ENCODE peak calls at places on chromosomes 11 and 22, in five cellular contexts. S is coronary artery, Y is NCI-H1930, X is EL, A is vagina. B is an unnamed sample.

GRCh38 chr11:90237004-90237403 is 14.2 kb upstream of the CHORDC1 start:
- DNase-seq in S (no peak), Y (no peak), X (no peak), A (no peak), B (no peak)

GRCh38 chr11:133137939-133138338 is 394.4 kb downstream of the OPCML start:
- DNase-seq in S (no peak), A (no peak), X (no peak), Y (no peak), B (no peak)

GRCh38 chr11:30346068-30346688 is 23.3 kb downstream of the ARL14EP start:
- DNase-seq in A (no peak), X (peak; percentile 51), S (no peak), Y (peak; percentile 46), B (peak; percentile 58)

GRCh38 chr22:42856179-42856864 is 751 bp downstream of the ARFGAP3 start:
- DNase-seq in S (peak; percentile 87), Y (no peak), A (no peak), X (peak; percentile 43), B (peak; percentile 11)

GRCh38 chr11:134571301-134571700 is 159.3 kb upstream of the B3GAT1 start:
- DNase-seq in A (peak; percentile 55), Y (no peak), X (no peak), S (peak; percentile 41), B (no peak)

GRCh38 chr11:13140873-13141655 is 131.9 kb downstream of the RASSF10 start:
- DNase-seq in A (no peak), S (no peak), Y (no peak), X (no peak), B (peak; percentile 18)

GRCh38 chr11:118281284-118281683 is 17.2 kb upstream of the MPZL2 start:
- DNase-seq in X (no peak), S (no peak), Y (no peak), A (no peak), B (no peak)

GRCh38 chr22:20956258-20957117 is 10.6 kb upstream of the AIFM3 start:
- DNase-seq in A (no peak), Y (no peak), S (no peak), X (peak; percentile 61), B (peak; percentile 66)

GRCh38 chr11:68748061-68748460 is 3.3 kb downstream of the TESMIN start:
- DNase-seq in X (no peak), A (no peak), Y (no peak), S (no peak), B (no peak)

GRCh38 chr11:9774109-9774508 is 110.2 kb downstream of the SWAP70 start:
- DNase-seq in S (no peak), X (no peak), A (no peak), Y (no peak), B (no peak)

GRCh38 chr11:94544832-94545640 is 1.3 kb downstream of the FUT4 start:
- DNase-seq in S (no peak), X (peak; percentile 31), Y (no peak), A (no peak), B (peak; percentile 44)

GRCh38 chr11:93772123-93772522 is 12.0 kb upstream of the MED17 start:
- DNase-seq in X (no peak), A (no peak), Y (no peak), S (no peak), B (no peak)

GRCh38 chr11:95520765-95521542 is 268.6 kb downstream of the FAM76B start:
- DNase-seq in A (no peak), X (no peak), Y (no peak), S (no peak), B (no peak)

GRCh38 chr11:123454060-123454651 is 24.1 kb downstream of the GRAMD1B start:
- DNase-seq in A (no peak), X (peak; percentile 78), Y (no peak), S (no peak), B (peak; percentile 70)

GRCh38 chr11:88579466-88579865 is 241.9 kb upstream of the CTSC start:
- DNase-seq in Y (no peak), X (no peak), A (no peak), S (no peak), B (no peak)

GRCh38 chr11:129189646-129190045 is 2.5 kb downstream of the ARHGAP32 start:
- DNase-seq in X (no peak), S (no peak), A (no peak), Y (no peak), B (no peak)

GRCh38 chr11:12803086-12803826 is 129.0 kb downstream of the TEAD1 start:
- DNase-seq in S (no peak), X (peak; percentile 82), Y (no peak), A (no peak), B (no peak)

GRCh38 chr11:112652786-112653390 is 308.3 kb upstream of the NCAM1 start:
- DNase-seq in S (no peak), A (no peak), X (peak; percentile 9), Y (no peak), B (no peak)

B was measured in MV-4-11.